ENCODE peak calls at places on chromosomes 3 and 15, in four cellular contexts. One of them, this sample, is unnamed.

GRCh38 chr3:16511561-16512434 is 1.7 kb downstream of the RFTN1 start:
- DNase-seq in neuronal stem cell: no peak
- DNase-seq in IMR-90: peak
- DNase-seq in mesenchymal stem cell: peak
- DNase-seq in this sample: peak

GRCh38 chr3:185254799-185255198 is 950 bp upstream of the EHHADH start:
- DNase-seq in IMR-90: no peak
- DNase-seq in mesenchymal stem cell: no peak
- DNase-seq in neuronal stem cell: no peak
- DNase-seq in this sample: no peak

GRCh38 chr3:71208273-71209095 is 375.0 kb downstream of the FOXP1 start:
- DNase-seq in neuronal stem cell: no peak
- DNase-seq in mesenchymal stem cell: peak
- DNase-seq in IMR-90: peak
- DNase-seq in this sample: no peak

GRCh38 chr3:167813169-167814123 is 77.9 kb downstream of the SERPINI1 start:
- DNase-seq in mesenchymal stem cell: no peak
- DNase-seq in neuronal stem cell: no peak
- DNase-seq in IMR-90: no peak
- DNase-seq in this sample: no peak

GRCh38 chr3:89145995-89146394 is 38.6 kb downstream of the EPHA3 start:
- DNase-seq in mesenchymal stem cell: peak
- DNase-seq in IMR-90: peak
- DNase-seq in neuronal stem cell: no peak
- DNase-seq in this sample: no peak

GRCh38 chr15:71804695-71805470 is 5.5 kb upstream of the NR2E3 start:
- DNase-seq in IMR-90: no peak
- DNase-seq in neuronal stem cell: no peak
- DNase-seq in mesenchymal stem cell: no peak
- DNase-seq in this sample: no peak

GRCh38 chr3:61564405-61565059 is 3.2 kb downstream of the PTPRG start:
- DNase-seq in IMR-90: peak
- DNase-seq in neuronal stem cell: peak
- DNase-seq in mesenchymal stem cell: peak
- DNase-seq in this sample: peak

GRCh38 chr3:84978833-84979232 is 20.0 kb downstream of the CADM2 start:
- DNase-seq in IMR-90: no peak
- DNase-seq in neuronal stem cell: no peak
- DNase-seq in mesenchymal stem cell: no peak
- DNase-seq in this sample: no peak

GRCh38 chr3:159788291-159788690 is 200.3 kb upstream of the IL12A start:
- DNase-seq in IMR-90: no peak
- DNase-seq in mesenchymal stem cell: no peak
- DNase-seq in neuronal stem cell: no peak
- DNase-seq in this sample: no peak

GRCh38 chr3:44132593-44132992 is 109.1 kb upstream of the TOPAZ1 start:
- DNase-seq in neuronal stem cell: no peak
- DNase-seq in IMR-90: no peak
- DNase-seq in mesenchymal stem cell: no peak
- DNase-seq in this sample: no peak

GRCh38 chr15:51311510-51311909 is 26.9 kb downstream of the CYP19A1 start:
- DNase-seq in IMR-90: no peak
- DNase-seq in neuronal stem cell: no peak
- DNase-seq in mesenchymal stem cell: no peak
- DNase-seq in this sample: no peak

GRCh38 chr3:58065700-58066167 is 57.5 kb downstream of the FLNB start:
- DNase-seq in IMR-90: no peak
- DNase-seq in neuronal stem cell: no peak
- DNase-seq in mesenchymal stem cell: no peak
- DNase-seq in this sample: peak

GRCh38 chr3:151580592-151580991 is 119.7 kb upstream of the IGSF10 start:
- DNase-seq in neuronal stem cell: no peak
- DNase-seq in IMR-90: peak
- DNase-seq in mesenchymal stem cell: peak
- DNase-seq in this sample: no peak

DNA sequence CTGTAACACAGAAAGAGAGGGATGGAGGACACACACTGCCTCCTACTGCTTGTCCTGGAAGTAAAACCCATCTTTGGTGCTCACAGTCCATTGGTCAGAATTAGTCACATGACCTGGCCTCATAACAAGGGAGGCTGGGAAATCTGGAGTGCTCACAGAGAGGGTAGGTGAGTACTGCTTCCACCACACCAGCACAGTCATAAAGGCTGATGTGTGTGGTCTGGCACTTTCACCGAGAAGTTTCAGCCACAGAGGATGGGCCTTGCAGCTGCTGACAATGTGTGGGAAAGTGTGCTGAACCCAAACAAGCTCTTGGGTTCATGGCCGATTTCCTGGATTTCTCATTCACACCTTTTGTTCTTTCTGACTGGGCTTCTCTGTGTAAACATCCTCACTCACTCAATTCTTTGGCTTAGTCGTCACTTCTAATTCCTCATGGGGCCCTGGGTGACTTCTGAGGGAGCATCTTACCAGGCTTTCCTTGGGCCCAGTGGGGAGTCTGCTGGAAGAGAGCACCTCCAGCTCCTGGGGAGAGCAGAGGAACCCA is 100.7 kb downstream of the ASB7 start:
- DNase-seq in IMR-90: peak
- DNase-seq in neuronal stem cell: no peak
- DNase-seq in mesenchymal stem cell: peak
- DNase-seq in this sample: no peak
- H2AK5ac ChIP-seq in IMR-90: peak
- H2AK5ac ChIP-seq in neuronal stem cell: no peak
- H2AK5ac ChIP-seq in mesenchymal stem cell: no peak
- H2AK5ac ChIP-seq in this sample: no peak

DNA sequence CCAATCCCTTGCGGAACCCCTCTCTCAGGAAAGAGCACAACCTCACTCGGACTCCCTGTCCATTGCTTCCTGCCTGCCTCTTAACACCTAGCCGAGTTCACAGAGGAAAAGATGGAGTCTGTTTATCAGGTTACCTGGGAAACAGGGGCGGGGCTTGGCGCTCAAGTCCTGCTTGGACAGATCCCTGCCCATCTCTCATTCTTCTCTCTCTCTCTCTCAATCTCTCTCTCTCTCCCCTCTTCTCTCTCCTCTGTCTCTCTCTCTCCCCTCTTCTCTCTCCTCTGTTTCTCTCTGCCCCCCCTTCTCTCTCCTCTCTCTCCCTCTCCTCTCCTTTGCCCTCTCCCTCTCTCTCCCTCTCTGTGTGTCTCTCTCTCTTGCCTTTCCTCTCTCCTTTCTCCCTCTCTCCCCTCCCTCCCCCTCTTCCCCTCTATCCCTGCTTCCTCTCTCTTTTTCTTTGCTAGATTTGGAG is at the start of gene EFHB:
- DNase-seq in mesenchymal stem cell: peak
- DNase-seq in neuronal stem cell: peak
- DNase-seq in IMR-90: peak
- DNase-seq in this sample: peak
- H2AK5ac ChIP-seq in mesenchymal stem cell: no peak
- H2AK5ac ChIP-seq in neuronal stem cell: no peak
- H2AK5ac ChIP-seq in IMR-90: no peak
- H2AK5ac ChIP-seq in this sample: no peak

GRCh38 chr3:147895509-147895908 is 486.3 kb downstream of the ZIC1 start:
- DNase-seq in neuronal stem cell: no peak
- DNase-seq in IMR-90: no peak
- DNase-seq in mesenchymal stem cell: no peak
- DNase-seq in this sample: no peak
- H2AK5ac ChIP-seq in neuronal stem cell: no peak
- H2AK5ac ChIP-seq in IMR-90: no peak
- H2AK5ac ChIP-seq in mesenchymal stem cell: no peak
- H2AK5ac ChIP-seq in this sample: no peak

GRCh38 chr15:66655511-66655910 is 46.5 kb upstream of the SMAD6 start:
- DNase-seq in neuronal stem cell: no peak
- DNase-seq in IMR-90: no peak
- DNase-seq in mesenchymal stem cell: no peak
- DNase-seq in this sample: no peak
- H2AK5ac ChIP-seq in neuronal stem cell: no peak
- H2AK5ac ChIP-seq in IMR-90: no peak
- H2AK5ac ChIP-seq in mesenchymal stem cell: no peak
- H2AK5ac ChIP-seq in this sample: no peak

DNA sequence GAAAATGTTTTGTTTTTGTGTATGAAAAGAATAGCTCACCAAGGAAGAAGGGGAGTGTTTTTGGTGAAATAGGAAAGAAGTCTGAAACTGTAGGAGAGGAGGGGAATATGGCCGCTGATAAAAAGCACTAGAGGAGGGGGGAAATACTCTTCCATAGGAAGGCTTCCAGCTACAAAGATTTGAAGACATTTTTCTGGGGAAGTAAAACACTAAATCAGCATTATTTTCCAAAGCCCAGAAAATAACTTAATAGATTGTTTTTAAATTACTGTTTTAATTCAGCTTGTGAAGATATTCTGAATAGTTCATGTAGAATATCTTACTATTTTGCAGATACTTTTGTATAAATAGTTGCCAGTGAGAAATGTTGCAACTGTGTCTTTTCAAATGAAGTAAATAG is 54.9 kb downstream of the CALML4 start:
- DNase-seq in neuronal stem cell: no peak
- DNase-seq in mesenchymal stem cell: no peak
- DNase-seq in IMR-90: no peak
- DNase-seq in this sample: no peak
- H2AK5ac ChIP-seq in neuronal stem cell: no peak
- H2AK5ac ChIP-seq in mesenchymal stem cell: no peak
- H2AK5ac ChIP-seq in IMR-90: no peak
- H2AK5ac ChIP-seq in this sample: no peak

DNA sequence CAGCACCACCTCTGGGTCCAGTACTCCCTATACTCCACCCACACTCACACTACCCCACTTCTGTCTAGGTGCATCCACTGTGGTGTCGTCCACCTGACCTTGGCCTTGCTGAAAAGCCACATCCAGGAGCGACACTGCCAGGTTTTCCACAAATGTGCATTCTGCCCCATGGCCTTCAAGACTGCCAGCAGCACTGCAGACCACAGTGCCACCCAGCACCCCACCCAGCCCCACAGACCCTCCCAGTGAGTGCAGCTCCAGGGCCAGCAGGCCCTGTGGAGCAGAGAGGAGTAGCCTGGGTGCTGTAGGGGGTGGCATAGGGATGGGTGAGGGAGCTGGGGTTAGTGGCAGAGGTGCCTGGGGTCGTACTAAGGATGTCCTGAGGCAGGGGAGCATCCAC is 19.4 kb upstream of the ALPK3 start:
- DNase-seq in mesenchymal stem cell: no peak
- DNase-seq in neuronal stem cell: no peak
- DNase-seq in IMR-90: no peak
- DNase-seq in this sample: no peak
- H2AK5ac ChIP-seq in mesenchymal stem cell: no peak
- H2AK5ac ChIP-seq in neuronal stem cell: no peak
- H2AK5ac ChIP-seq in IMR-90: peak
- H2AK5ac ChIP-seq in this sample: no peak

GRCh38 chr3:50320853-50321145 is 1.7 kb downstream of the HYAL2 start:
- DNase-seq in IMR-90: no peak
- DNase-seq in neuronal stem cell: no peak
- DNase-seq in mesenchymal stem cell: no peak
- DNase-seq in this sample: no peak
- H2AK5ac ChIP-seq in IMR-90: peak
- H2AK5ac ChIP-seq in neuronal stem cell: peak
- H2AK5ac ChIP-seq in mesenchymal stem cell: peak
- H2AK5ac ChIP-seq in this sample: no peak

DNA sequence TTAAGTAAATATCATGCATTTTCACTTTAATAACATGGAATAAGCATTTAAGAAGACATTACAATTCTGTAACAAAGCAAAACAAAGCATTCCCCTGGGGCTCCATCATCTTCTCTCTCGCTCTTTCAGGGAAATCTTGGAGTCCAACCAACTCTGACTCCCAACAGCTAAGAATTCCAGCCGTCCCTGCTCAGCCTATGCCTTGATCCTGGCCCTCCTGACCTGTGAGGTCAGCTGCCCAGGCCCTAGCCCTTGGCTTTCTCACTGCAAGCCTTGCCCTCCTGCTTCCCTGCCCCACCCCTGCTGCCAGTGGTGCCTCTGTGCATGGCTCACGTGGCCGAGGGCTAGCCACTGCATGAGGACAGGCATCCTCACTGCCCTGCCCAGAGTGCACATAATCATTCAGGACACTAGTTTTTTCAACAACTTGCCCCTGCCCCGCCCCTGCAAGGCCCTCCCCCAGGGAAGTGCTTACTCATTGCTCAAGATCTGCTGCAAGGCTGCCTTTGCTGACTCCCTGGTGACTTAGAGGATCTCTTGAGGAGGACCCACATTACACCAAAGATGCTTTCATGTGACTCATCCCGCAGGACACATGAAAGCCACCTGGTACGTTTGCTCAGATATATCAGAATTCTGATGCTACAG is 37.6 kb downstream of the MTMR10 start:
- DNase-seq in neuronal stem cell: no peak
- DNase-seq in mesenchymal stem cell: peak
- DNase-seq in IMR-90: peak
- DNase-seq in this sample: peak
- H2AK5ac ChIP-seq in neuronal stem cell: peak
- H2AK5ac ChIP-seq in mesenchymal stem cell: peak
- H2AK5ac ChIP-seq in IMR-90: peak
- H2AK5ac ChIP-seq in this sample: no peak

GRCh38 chr15:69357773-69358765 is 56.1 kb upstream of the KIF23 start:
- DNase-seq in neuronal stem cell: peak
- DNase-seq in mesenchymal stem cell: peak
- DNase-seq in IMR-90: peak
- DNase-seq in this sample: no peak

GRCh38 chr15:69359724-69360123 is 54.4 kb upstream of the KIF23 start:
- DNase-seq in mesenchymal stem cell: peak
- DNase-seq in IMR-90: peak
- DNase-seq in neuronal stem cell: no peak
- DNase-seq in this sample: no peak

GRCh38 chr15:69358850-69359249 is 55.3 kb upstream of the KIF23 start:
- DNase-seq in mesenchymal stem cell: no peak
- DNase-seq in neuronal stem cell: no peak
- DNase-seq in IMR-90: no peak
- DNase-seq in this sample: no peak
- H2AK5ac ChIP-seq in mesenchymal stem cell: no peak
- H2AK5ac ChIP-seq in neuronal stem cell: no peak
- H2AK5ac ChIP-seq in IMR-90: no peak
- H2AK5ac ChIP-seq in this sample: no peak

GRCh38 chr15:38698215-38698614 is 133.6 kb upstream of the RASGRP1 start:
- DNase-seq in IMR-90: no peak
- DNase-seq in mesenchymal stem cell: no peak
- DNase-seq in neuronal stem cell: no peak
- DNase-seq in this sample: no peak

GRCh38 chr15:38702178-38702912 is 137.7 kb upstream of the RASGRP1 start:
- DNase-seq in IMR-90: no peak
- DNase-seq in neuronal stem cell: no peak
- DNase-seq in mesenchymal stem cell: no peak
- DNase-seq in this sample: peak

GRCh38 chr15:38701134-38701533 is 136.5 kb upstream of the RASGRP1 start:
- DNase-seq in IMR-90: peak
- DNase-seq in mesenchymal stem cell: no peak
- DNase-seq in neuronal stem cell: no peak
- DNase-seq in this sample: no peak

GRCh38 chr15:38696790-38697495 is 132.3 kb upstream of the RASGRP1 start:
- DNase-seq in IMR-90: no peak
- DNase-seq in mesenchymal stem cell: no peak
- DNase-seq in neuronal stem cell: no peak
- DNase-seq in this sample: no peak

GRCh38 chr15:38699633-38700230 is 135.1 kb upstream of the RASGRP1 start:
- DNase-seq in neuronal stem cell: peak
- DNase-seq in IMR-90: peak
- DNase-seq in mesenchymal stem cell: peak
- DNase-seq in this sample: peak
- H2AK5ac ChIP-seq in neuronal stem cell: no peak
- H2AK5ac ChIP-seq in IMR-90: no peak
- H2AK5ac ChIP-seq in mesenchymal stem cell: no peak
- H2AK5ac ChIP-seq in this sample: no peak

This sample was measured in H9.